ENCODE peak calls at places on chromosomes 6 and 20, in four cellular contexts. One of them, this sample, is unnamed.
A peak's percentile ranks its signal among the peaks of the same experiment; 100 is the strongest.

GRCh38 chr20:34262488-34263288 is 21.5 kb downstream of the ASIP start:
- DNase-seq in psoas muscle: no peak
- DNase-seq in Peyer's patch: no peak
- DNase-seq in kidney: no peak
- DNase-seq in this sample: peak; percentile 15

GRCh38 chr6:80363501-80363900 is 257.0 kb downstream of the BCKDHB start:
- DNase-seq in psoas muscle: no peak
- DNase-seq in kidney: no peak
- DNase-seq in Peyer's patch: no peak
- DNase-seq in this sample: no peak

GRCh38 chr20:13671500-13672288 is 33.0 kb upstream of the TASP1 start:
- DNase-seq in psoas muscle: no peak
- DNase-seq in Peyer's patch: no peak
- DNase-seq in kidney: no peak
- DNase-seq in this sample: no peak

GRCh38 chr6:18609715-18610114 is 222.6 kb downstream of the RNF144B start:
- DNase-seq in Peyer's patch: no peak
- DNase-seq in kidney: no peak
- DNase-seq in psoas muscle: no peak
- DNase-seq in this sample: no peak

GRCh38 chr20:33005908-33006775 is 1.4 kb upstream of the BPIFB2 start:
- DNase-seq in psoas muscle: no peak
- DNase-seq in Peyer's patch: no peak
- DNase-seq in kidney: no peak
- DNase-seq in this sample: no peak

GRCh38 chr6:43885399-43886066 is 115.5 kb downstream of the VEGFA start:
- DNase-seq in Peyer's patch: no peak
- DNase-seq in kidney: peak; percentile 37
- DNase-seq in psoas muscle: no peak
- DNase-seq in this sample: no peak

GRCh38 chr6:50333696-50334095 is 284.0 kb upstream of the DEFB112 start:
- DNase-seq in psoas muscle: no peak
- DNase-seq in kidney: no peak
- DNase-seq in Peyer's patch: no peak
- DNase-seq in this sample: no peak

GRCh38 chr6:19438566-19439353 is 398.4 kb upstream of the ID4 start:
- DNase-seq in Peyer's patch: no peak
- DNase-seq in psoas muscle: no peak
- DNase-seq in kidney: no peak
- DNase-seq in this sample: no peak

GRCh38 chr6:167825059-167825758 is 1.5 kb upstream of the AFDN start:
- DNase-seq in psoas muscle: no peak
- DNase-seq in Peyer's patch: no peak
- DNase-seq in kidney: no peak
- DNase-seq in this sample: no peak

GRCh38 chr6:141548969-141549368 is 583.8 kb upstream of the GJE1 start:
- DNase-seq in Peyer's patch: no peak
- DNase-seq in psoas muscle: no peak
- DNase-seq in kidney: no peak
- DNase-seq in this sample: no peak

GRCh38 chr20:38426006-38426405 is 9.1 kb downstream of the SNHG17 start:
- DNase-seq in Peyer's patch: no peak
- DNase-seq in kidney: no peak
- DNase-seq in psoas muscle: peak; percentile 22
- DNase-seq in this sample: no peak

GRCh38 chr6:111030008-111031006 is 48.5 kb downstream of the RPF2 start:
- DNase-seq in psoas muscle: peak; percentile 52
- DNase-seq in Peyer's patch: no peak
- DNase-seq in kidney: no peak
- DNase-seq in this sample: peak; percentile 16

GRCh38 chr20:40632346-40632976 is 56.6 kb downstream of the MAFB start:
- DNase-seq in kidney: no peak
- DNase-seq in Peyer's patch: no peak
- DNase-seq in psoas muscle: no peak
- DNase-seq in this sample: peak; percentile 34

GRCh38 chr6:42068872-42069522 is 18.7 kb downstream of the TAF8 start:
- DNase-seq in kidney: no peak
- DNase-seq in Peyer's patch: no peak
- DNase-seq in psoas muscle: no peak
- DNase-seq in this sample: no peak

GRCh38 chr20:50277064-50277415 is 86.4 kb downstream of the CEBPB start:
- DNase-seq in psoas muscle: no peak
- DNase-seq in kidney: peak; percentile 48
- DNase-seq in Peyer's patch: no peak
- DNase-seq in this sample: peak; percentile 38

GRCh38 chr20:2741881-2742280 is 49.3 kb downstream of the EBF4 start:
- DNase-seq in psoas muscle: no peak
- DNase-seq in Peyer's patch: no peak
- DNase-seq in kidney: no peak
- DNase-seq in this sample: no peak

GRCh38 chr6:63487123-63487813 is 85.0 kb upstream of the LOC128125822 start:
- DNase-seq in kidney: no peak
- DNase-seq in psoas muscle: no peak
- DNase-seq in Peyer's patch: no peak
- DNase-seq in this sample: no peak

GRCh38 chr20:47973519-47974233 is 188.4 kb upstream of the SULF2 start:
- DNase-seq in Peyer's patch: no peak
- DNase-seq in psoas muscle: peak; percentile 45
- DNase-seq in kidney: peak; percentile 91
- DNase-seq in this sample: no peak

GRCh38 chr20:43323592-43323991 is 133.9 kb upstream of the PTPRT start:
- DNase-seq in kidney: no peak
- DNase-seq in psoas muscle: no peak
- DNase-seq in Peyer's patch: no peak
- DNase-seq in this sample: no peak

GRCh38 chr6:11979866-11980265 is 32.2 kb upstream of the HIVEP1 start:
- DNase-seq in Peyer's patch: no peak
- DNase-seq in kidney: no peak
- DNase-seq in psoas muscle: no peak
- DNase-seq in this sample: no peak

GRCh38 chr6:148144917-148145521 is 197.6 kb upstream of the SASH1 start:
- DNase-seq in Peyer's patch: peak; percentile 80
- DNase-seq in kidney: no peak
- DNase-seq in psoas muscle: peak; percentile 75
- DNase-seq in this sample: peak; percentile 69

GRCh38 chr6:107308676-107309075 is 150.7 kb downstream of the PDSS2 start:
- DNase-seq in Peyer's patch: no peak
- DNase-seq in psoas muscle: no peak
- DNase-seq in kidney: no peak
- DNase-seq in this sample: no peak

GRCh38 chr6:107822154-107823046 is 1.7 kb downstream of the SCML4 start:
- DNase-seq in psoas muscle: no peak
- DNase-seq in Peyer's patch: peak; percentile 66
- DNase-seq in kidney: no peak
- DNase-seq in this sample: peak; percentile 75

GRCh38 chr20:46056970-46057855 is 28.2 kb downstream of the SLC12A5 start:
- DNase-seq in Peyer's patch: no peak
- DNase-seq in kidney: no peak
- DNase-seq in psoas muscle: peak; percentile 55
- DNase-seq in this sample: no peak

GRCh38 chr6:165034271-165034741 is 275.1 kb downstream of the C6orf118 start:
- DNase-seq in kidney: no peak
- DNase-seq in Peyer's patch: no peak
- DNase-seq in psoas muscle: no peak
- DNase-seq in this sample: no peak

GRCh38 chr6:23174781-23175361 is 605.5 kb downstream of the HDGFL1 start:
- DNase-seq in psoas muscle: no peak
- DNase-seq in kidney: no peak
- DNase-seq in Peyer's patch: no peak
- DNase-seq in this sample: no peak

GRCh38 chr20:62427172-62428007 is at the start of gene RBBP8NL:
- DNase-seq in kidney: peak; percentile 93
- DNase-seq in Peyer's patch: peak; percentile 81
- DNase-seq in psoas muscle: no peak
- DNase-seq in this sample: peak; percentile 90
- H3K4me1 ChIP-seq in kidney: peaks cover 16% of the 10 kb centered on the region
- H3K4me1 ChIP-seq in Peyer's patch: peaks cover 38% of the 10 kb centered on the region
- H3K4me1 ChIP-seq in psoas muscle: no peaks in the 10 kb centered on the region
- H3K4me1 ChIP-seq in this sample: peaks cover 3% of the 10 kb centered on the region

GRCh38 chr20:25549866-25550477 is 35.4 kb downstream of the NINL start:
- DNase-seq in kidney: no peak
- DNase-seq in psoas muscle: no peak
- DNase-seq in Peyer's patch: no peak
- DNase-seq in this sample: no peak

GRCh38 chr20:25551413-25552210 is 33.7 kb downstream of the NINL start:
- DNase-seq in Peyer's patch: no peak
- DNase-seq in kidney: no peak
- DNase-seq in psoas muscle: no peak
- DNase-seq in this sample: no peak

GRCh38 chr20:25549172-25549865 is 36.0 kb downstream of the NINL start:
- DNase-seq in kidney: no peak
- DNase-seq in Peyer's patch: no peak
- DNase-seq in psoas muscle: no peak
- DNase-seq in this sample: no peak

GRCh38 chr20:25553819-25554296 is 31.5 kb downstream of the NINL start:
- DNase-seq in kidney: peak; percentile 82
- DNase-seq in Peyer's patch: no peak
- DNase-seq in psoas muscle: no peak
- DNase-seq in this sample: no peak

GRCh38 chr20:25552977-25553376 is 32.4 kb downstream of the NINL start:
- DNase-seq in kidney: no peak
- DNase-seq in psoas muscle: no peak
- DNase-seq in Peyer's patch: no peak
- DNase-seq in this sample: no peak
- H3K36me3 ChIP-seq in kidney: no peaks in the 10 kb centered on the region
- H3K36me3 ChIP-seq in psoas muscle: no peaks in the 10 kb centered on the region
- H3K36me3 ChIP-seq in Peyer's patch: no peaks in the 10 kb centered on the region
- H3K36me3 ChIP-seq in this sample: no peaks in the 10 kb centered on the region

GRCh38 chr20:36835453-36836198 is 40.3 kb upstream of the TLDC2 start:
- DNase-seq in Peyer's patch: peak; percentile 95
- DNase-seq in kidney: peak; percentile 97
- DNase-seq in psoas muscle: peak; percentile 91
- DNase-seq in this sample: peak; percentile 87
- H3K27ac ChIP-seq in Peyer's patch: peak overlapping the region; percentile 71
- H3K27ac ChIP-seq in kidney: peak overlapping the region; percentile 69
- H3K27ac ChIP-seq in psoas muscle: peak overlapping the region; percentile 3
- H3K27ac ChIP-seq in this sample: peak overlapping the region; percentile 71

DNA sequence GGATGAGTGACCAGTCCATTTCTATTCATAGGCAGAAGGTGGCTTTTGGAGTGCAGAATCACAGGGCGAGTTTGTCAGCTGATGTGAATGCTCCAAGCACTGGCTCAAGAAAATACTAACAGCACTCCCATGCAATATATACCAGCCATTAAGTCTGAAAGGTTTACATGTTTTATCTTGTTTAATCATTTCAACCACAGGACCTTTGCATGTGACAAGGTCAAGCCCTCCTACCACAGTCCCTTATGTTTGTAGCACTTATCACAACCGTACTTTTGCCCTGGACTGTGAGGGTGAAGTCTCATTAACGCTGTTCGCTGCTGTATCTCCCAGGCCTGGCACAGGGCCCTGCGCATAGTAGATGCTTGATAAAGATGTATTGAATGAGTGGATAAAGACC is 99.3 kb upstream of the PMEPA1 start:
- DNase-seq in psoas muscle: no peak
- DNase-seq in kidney: no peak
- DNase-seq in Peyer's patch: no peak
- DNase-seq in this sample: no peak
- H3K4me1 ChIP-seq in psoas muscle: peaks cover 12% of the 10 kb centered on the region
- H3K4me1 ChIP-seq in kidney: no peaks in the 10 kb centered on the region
- H3K4me1 ChIP-seq in Peyer's patch: no peaks in the 10 kb centered on the region
- H3K4me1 ChIP-seq in this sample: no peaks in the 10 kb centered on the region

DNA sequence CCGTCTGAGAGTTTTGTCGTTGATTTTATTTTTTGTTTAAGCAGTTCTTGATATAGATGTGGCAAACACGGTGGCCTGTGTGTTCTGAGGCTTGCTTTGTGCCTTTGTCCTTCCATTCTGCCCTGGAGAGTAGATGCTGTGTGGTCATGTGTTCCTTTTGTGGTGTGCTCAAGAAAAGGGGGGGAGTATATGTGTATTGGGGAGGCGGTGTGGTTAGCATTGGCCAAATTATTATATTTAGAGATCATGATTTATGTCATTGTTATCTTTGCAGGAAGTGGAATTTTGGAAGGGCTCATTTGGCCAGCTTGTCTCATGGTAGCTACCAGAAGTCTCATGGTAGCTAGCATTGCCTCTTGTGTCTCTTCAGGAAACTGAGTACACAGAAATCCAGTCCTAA is 16.4 kb downstream of the RREB1 start:
- DNase-seq in psoas muscle: no peak
- DNase-seq in kidney: no peak
- DNase-seq in Peyer's patch: no peak
- DNase-seq in this sample: no peak
- H3K36me3 ChIP-seq in psoas muscle: peaks cover 13% of the 10 kb centered on the region
- H3K36me3 ChIP-seq in kidney: no peaks in the 10 kb centered on the region
- H3K36me3 ChIP-seq in Peyer's patch: no peaks in the 10 kb centered on the region
- H3K36me3 ChIP-seq in this sample: peaks cover 2% of the 10 kb centered on the region